ENCODE peak calls at places on chromosomes 5 and 9, in nine cellular contexts. One of them, this sample, is unnamed.

GRCh38 chr5:172420215-172420934 is 34.0 kb downstream of the SH3PXD2B start:
- DNase-seq in germinal center: peak
- DNase-seq in caudate nucleus: no peak
- DNase-seq in stromal cell of bone marrow: peak
- DNase-seq in T follicular helper cell: no peak
- DNase-seq in astrocyte of the cerebellum: peak
- DNase-seq in neural crest cell: no peak
- DNase-seq in activated naive CD8-positive, alpha-beta T cell treated with anti-CD3 and anti-CD28 coated beads, Interleukin-2, amount 50 U/mL, for 24 hours: peak
- DNase-seq in AG09319: peak
- DNase-seq in this sample: no peak

GRCh38 chr9:70573308-70573707 is 158.9 kb upstream of the KLF9 start:
- DNase-seq in germinal center: no peak
- DNase-seq in caudate nucleus: no peak
- DNase-seq in stromal cell of bone marrow: no peak
- DNase-seq in T follicular helper cell: no peak
- DNase-seq in astrocyte of the cerebellum: no peak
- DNase-seq in neural crest cell: no peak
- DNase-seq in activated naive CD8-positive, alpha-beta T cell treated with anti-CD3 and anti-CD28 coated beads, Interleukin-2, amount 50 U/mL, for 24 hours: no peak
- DNase-seq in AG09319: no peak
- DNase-seq in this sample: no peak

GRCh38 chr9:69542942-69543704 is 129.0 kb downstream of the APBA1 start:
- DNase-seq in germinal center: no peak
- DNase-seq in caudate nucleus: peak
- DNase-seq in stromal cell of bone marrow: no peak
- DNase-seq in T follicular helper cell: no peak
- DNase-seq in astrocyte of the cerebellum: no peak
- DNase-seq in neural crest cell: peak
- DNase-seq in activated naive CD8-positive, alpha-beta T cell treated with anti-CD3 and anti-CD28 coated beads, Interleukin-2, amount 50 U/mL, for 24 hours: no peak
- DNase-seq in AG09319: no peak
- DNase-seq in this sample: peak

GRCh38 chr5:179164331-179165311 is 104.4 kb downstream of the ZNF354C start:
- DNase-seq in germinal center: no peak
- DNase-seq in caudate nucleus: no peak
- DNase-seq in stromal cell of bone marrow: no peak
- DNase-seq in T follicular helper cell: no peak
- DNase-seq in astrocyte of the cerebellum: no peak
- DNase-seq in neural crest cell: no peak
- DNase-seq in activated naive CD8-positive, alpha-beta T cell treated with anti-CD3 and anti-CD28 coated beads, Interleukin-2, amount 50 U/mL, for 24 hours: no peak
- DNase-seq in AG09319: no peak
- DNase-seq in this sample: no peak

GRCh38 chr5:1174122-1174936 is 27.1 kb upstream of the SLC6A19 start:
- DNase-seq in germinal center: peak
- DNase-seq in caudate nucleus: no peak
- DNase-seq in stromal cell of bone marrow: peak
- DNase-seq in T follicular helper cell: no peak
- DNase-seq in astrocyte of the cerebellum: peak
- DNase-seq in neural crest cell: peak
- DNase-seq in activated naive CD8-positive, alpha-beta T cell treated with anti-CD3 and anti-CD28 coated beads, Interleukin-2, amount 50 U/mL, for 24 hours: peak
- DNase-seq in AG09319: peak
- DNase-seq in this sample: peak

GRCh38 chr5:87899109-87900100 is 369.2 kb downstream of the TMEM161B start:
- DNase-seq in germinal center: no peak
- DNase-seq in caudate nucleus: no peak
- DNase-seq in stromal cell of bone marrow: no peak
- DNase-seq in T follicular helper cell: no peak
- DNase-seq in astrocyte of the cerebellum: peak
- DNase-seq in neural crest cell: peak
- DNase-seq in activated naive CD8-positive, alpha-beta T cell treated with anti-CD3 and anti-CD28 coated beads, Interleukin-2, amount 50 U/mL, for 24 hours: no peak
- DNase-seq in AG09319: no peak
- DNase-seq in this sample: peak

GRCh38 chr5:77305222-77305846 is 94.9 kb downstream of the PDE8B start:
- DNase-seq in germinal center: no peak
- DNase-seq in caudate nucleus: no peak
- DNase-seq in stromal cell of bone marrow: no peak
- DNase-seq in T follicular helper cell: no peak
- DNase-seq in astrocyte of the cerebellum: no peak
- DNase-seq in neural crest cell: no peak
- DNase-seq in activated naive CD8-positive, alpha-beta T cell treated with anti-CD3 and anti-CD28 coated beads, Interleukin-2, amount 50 U/mL, for 24 hours: no peak
- DNase-seq in AG09319: no peak
- DNase-seq in this sample: no peak

GRCh38 chr5:143693691-143694252 is 118.2 kb upstream of the HMHB1 start:
- DNase-seq in germinal center: no peak
- DNase-seq in caudate nucleus: no peak
- DNase-seq in stromal cell of bone marrow: no peak
- DNase-seq in T follicular helper cell: no peak
- DNase-seq in astrocyte of the cerebellum: no peak
- DNase-seq in neural crest cell: no peak
- DNase-seq in activated naive CD8-positive, alpha-beta T cell treated with anti-CD3 and anti-CD28 coated beads, Interleukin-2, amount 50 U/mL, for 24 hours: no peak
- DNase-seq in AG09319: no peak
- DNase-seq in this sample: no peak

GRCh38 chr9:129006328-129007034 is 21.6 kb downstream of the SH3GLB2 start:
- DNase-seq in germinal center: peak
- DNase-seq in caudate nucleus: peak
- DNase-seq in stromal cell of bone marrow: peak
- DNase-seq in T follicular helper cell: peak
- DNase-seq in astrocyte of the cerebellum: peak
- DNase-seq in neural crest cell: peak
- DNase-seq in activated naive CD8-positive, alpha-beta T cell treated with anti-CD3 and anti-CD28 coated beads, Interleukin-2, amount 50 U/mL, for 24 hours: peak
- DNase-seq in AG09319: peak
- DNase-seq in this sample: no peak

GRCh38 chr9:126240835-126241234 is 85.8 kb upstream of the MVB12B start:
- DNase-seq in germinal center: no peak
- DNase-seq in caudate nucleus: no peak
- DNase-seq in stromal cell of bone marrow: no peak
- DNase-seq in T follicular helper cell: no peak
- DNase-seq in astrocyte of the cerebellum: no peak
- DNase-seq in neural crest cell: no peak
- DNase-seq in activated naive CD8-positive, alpha-beta T cell treated with anti-CD3 and anti-CD28 coated beads, Interleukin-2, amount 50 U/mL, for 24 hours: no peak
- DNase-seq in AG09319: no peak
- DNase-seq in this sample: no peak

GRCh38 chr5:179549973-179550510 is 312 bp upstream of the RUFY1 start:
- DNase-seq in germinal center: peak
- DNase-seq in caudate nucleus: no peak
- DNase-seq in stromal cell of bone marrow: no peak
- DNase-seq in T follicular helper cell: no peak
- DNase-seq in astrocyte of the cerebellum: no peak
- DNase-seq in neural crest cell: no peak
- DNase-seq in activated naive CD8-positive, alpha-beta T cell treated with anti-CD3 and anti-CD28 coated beads, Interleukin-2, amount 50 U/mL, for 24 hours: peak
- DNase-seq in AG09319: no peak
- DNase-seq in this sample: no peak

GRCh38 chr9:3842839-3843238 is 317.0 kb upstream of the RFX3 start:
- DNase-seq in germinal center: no peak
- DNase-seq in caudate nucleus: no peak
- DNase-seq in stromal cell of bone marrow: no peak
- DNase-seq in T follicular helper cell: no peak
- DNase-seq in astrocyte of the cerebellum: no peak
- DNase-seq in neural crest cell: no peak
- DNase-seq in activated naive CD8-positive, alpha-beta T cell treated with anti-CD3 and anti-CD28 coated beads, Interleukin-2, amount 50 U/mL, for 24 hours: no peak
- DNase-seq in AG09319: no peak
- DNase-seq in this sample: no peak

GRCh38 chr9:108049026-108049591 is 559.5 kb upstream of the KLF4 start:
- DNase-seq in germinal center: no peak
- DNase-seq in caudate nucleus: no peak
- DNase-seq in stromal cell of bone marrow: peak
- DNase-seq in T follicular helper cell: no peak
- DNase-seq in astrocyte of the cerebellum: peak
- DNase-seq in neural crest cell: no peak
- DNase-seq in activated naive CD8-positive, alpha-beta T cell treated with anti-CD3 and anti-CD28 coated beads, Interleukin-2, amount 50 U/mL, for 24 hours: no peak
- DNase-seq in AG09319: peak
- DNase-seq in this sample: no peak

GRCh38 chr9:92669527-92669889 is 423 bp downstream of the IPPK start:
- DNase-seq in germinal center: peak
- DNase-seq in caudate nucleus: no peak
- DNase-seq in stromal cell of bone marrow: no peak
- DNase-seq in T follicular helper cell: no peak
- DNase-seq in astrocyte of the cerebellum: no peak
- DNase-seq in neural crest cell: no peak
- DNase-seq in activated naive CD8-positive, alpha-beta T cell treated with anti-CD3 and anti-CD28 coated beads, Interleukin-2, amount 50 U/mL, for 24 hours: no peak
- DNase-seq in AG09319: no peak
- DNase-seq in this sample: no peak

GRCh38 chr5:41370482-41370881 is 139.9 kb downstream of the PLCXD3 start:
- DNase-seq in germinal center: no peak
- DNase-seq in caudate nucleus: no peak
- DNase-seq in stromal cell of bone marrow: no peak
- DNase-seq in T follicular helper cell: no peak
- DNase-seq in astrocyte of the cerebellum: no peak
- DNase-seq in neural crest cell: no peak
- DNase-seq in activated naive CD8-positive, alpha-beta T cell treated with anti-CD3 and anti-CD28 coated beads, Interleukin-2, amount 50 U/mL, for 24 hours: no peak
- DNase-seq in AG09319: no peak
- DNase-seq in this sample: no peak

GRCh38 chr9:27784999-27785713 is 211.9 kb upstream of the C9orf72 start:
- DNase-seq in germinal center: no peak
- DNase-seq in caudate nucleus: no peak
- DNase-seq in stromal cell of bone marrow: no peak
- DNase-seq in T follicular helper cell: no peak
- DNase-seq in astrocyte of the cerebellum: no peak
- DNase-seq in neural crest cell: no peak
- DNase-seq in activated naive CD8-positive, alpha-beta T cell treated with anti-CD3 and anti-CD28 coated beads, Interleukin-2, amount 50 U/mL, for 24 hours: peak
- DNase-seq in AG09319: no peak
- DNase-seq in this sample: no peak

GRCh38 chr5:10745133-10745532 is 15.9 kb downstream of the DAP start:
- DNase-seq in germinal center: no peak
- DNase-seq in caudate nucleus: no peak
- DNase-seq in stromal cell of bone marrow: no peak
- DNase-seq in T follicular helper cell: no peak
- DNase-seq in astrocyte of the cerebellum: no peak
- DNase-seq in neural crest cell: no peak
- DNase-seq in activated naive CD8-positive, alpha-beta T cell treated with anti-CD3 and anti-CD28 coated beads, Interleukin-2, amount 50 U/mL, for 24 hours: no peak
- DNase-seq in AG09319: no peak
- DNase-seq in this sample: no peak

GRCh38 chr9:127569819-127570401 is 42.2 kb upstream of the STXBP1 start:
- DNase-seq in germinal center: peak
- DNase-seq in caudate nucleus: no peak
- DNase-seq in stromal cell of bone marrow: no peak
- DNase-seq in T follicular helper cell: no peak
- DNase-seq in astrocyte of the cerebellum: no peak
- DNase-seq in neural crest cell: no peak
- DNase-seq in activated naive CD8-positive, alpha-beta T cell treated with anti-CD3 and anti-CD28 coated beads, Interleukin-2, amount 50 U/mL, for 24 hours: no peak
- DNase-seq in AG09319: no peak
- DNase-seq in this sample: no peak

GRCh38 chr5:176364765-176365662 is at the start of gene ARL10:
- DNase-seq in germinal center: peak
- DNase-seq in caudate nucleus: peak
- DNase-seq in stromal cell of bone marrow: no peak
- DNase-seq in T follicular helper cell: peak
- DNase-seq in astrocyte of the cerebellum: no peak
- DNase-seq in neural crest cell: peak
- DNase-seq in activated naive CD8-positive, alpha-beta T cell treated with anti-CD3 and anti-CD28 coated beads, Interleukin-2, amount 50 U/mL, for 24 hours: peak
- DNase-seq in AG09319: no peak
- DNase-seq in this sample: no peak

GRCh38 chr5:136030956-136031611 is 2.3 kb downstream of the TGFBI start:
- DNase-seq in germinal center: no peak
- DNase-seq in caudate nucleus: no peak
- DNase-seq in stromal cell of bone marrow: no peak
- DNase-seq in T follicular helper cell: no peak
- DNase-seq in astrocyte of the cerebellum: no peak
- DNase-seq in neural crest cell: no peak
- DNase-seq in activated naive CD8-positive, alpha-beta T cell treated with anti-CD3 and anti-CD28 coated beads, Interleukin-2, amount 50 U/mL, for 24 hours: no peak
- DNase-seq in AG09319: no peak
- DNase-seq in this sample: no peak

GRCh38 chr9:27485158-27485557 is 38.9 kb upstream of the IFNK start:
- DNase-seq in germinal center: peak
- DNase-seq in caudate nucleus: no peak
- DNase-seq in stromal cell of bone marrow: no peak
- DNase-seq in T follicular helper cell: no peak
- DNase-seq in astrocyte of the cerebellum: no peak
- DNase-seq in neural crest cell: no peak
- DNase-seq in activated naive CD8-positive, alpha-beta T cell treated with anti-CD3 and anti-CD28 coated beads, Interleukin-2, amount 50 U/mL, for 24 hours: no peak
- DNase-seq in AG09319: no peak
- DNase-seq in this sample: no peak

GRCh38 chr9:137474271-137474670 is 15.1 kb upstream of the NSMF start:
- DNase-seq in germinal center: no peak
- DNase-seq in caudate nucleus: no peak
- DNase-seq in stromal cell of bone marrow: no peak
- DNase-seq in T follicular helper cell: no peak
- DNase-seq in astrocyte of the cerebellum: no peak
- DNase-seq in neural crest cell: no peak
- DNase-seq in activated naive CD8-positive, alpha-beta T cell treated with anti-CD3 and anti-CD28 coated beads, Interleukin-2, amount 50 U/mL, for 24 hours: no peak
- DNase-seq in AG09319: no peak
- DNase-seq in this sample: no peak

GRCh38 chr5:132479812-132480441 is 10.6 kb downstream of the IRF1 start:
- DNase-seq in germinal center: no peak
- DNase-seq in caudate nucleus: no peak
- DNase-seq in stromal cell of bone marrow: no peak
- DNase-seq in T follicular helper cell: no peak
- DNase-seq in astrocyte of the cerebellum: no peak
- DNase-seq in neural crest cell: no peak
- DNase-seq in activated naive CD8-positive, alpha-beta T cell treated with anti-CD3 and anti-CD28 coated beads, Interleukin-2, amount 50 U/mL, for 24 hours: no peak
- DNase-seq in AG09319: no peak
- DNase-seq in this sample: no peak

GRCh38 chr9:85501474-85501873 is 240.3 kb downstream of the AGTPBP1 start:
- DNase-seq in germinal center: no peak
- DNase-seq in caudate nucleus: no peak
- DNase-seq in stromal cell of bone marrow: no peak
- DNase-seq in T follicular helper cell: no peak
- DNase-seq in astrocyte of the cerebellum: no peak
- DNase-seq in neural crest cell: no peak
- DNase-seq in activated naive CD8-positive, alpha-beta T cell treated with anti-CD3 and anti-CD28 coated beads, Interleukin-2, amount 50 U/mL, for 24 hours: no peak
- DNase-seq in AG09319: no peak
- DNase-seq in this sample: no peak

GRCh38 chr9:77735515-77735914 is 87.4 kb upstream of the GNA14 start:
- DNase-seq in germinal center: no peak
- DNase-seq in caudate nucleus: no peak
- DNase-seq in stromal cell of bone marrow: no peak
- DNase-seq in T follicular helper cell: no peak
- DNase-seq in astrocyte of the cerebellum: peak
- DNase-seq in neural crest cell: no peak
- DNase-seq in activated naive CD8-positive, alpha-beta T cell treated with anti-CD3 and anti-CD28 coated beads, Interleukin-2, amount 50 U/mL, for 24 hours: no peak
- DNase-seq in AG09319: no peak
- DNase-seq in this sample: no peak

GRCh38 chr5:76544268-76544926 is 78.8 kb downstream of the F2RL2 start:
- DNase-seq in germinal center: no peak
- DNase-seq in caudate nucleus: no peak
- DNase-seq in stromal cell of bone marrow: no peak
- DNase-seq in T follicular helper cell: peak
- DNase-seq in astrocyte of the cerebellum: peak
- DNase-seq in neural crest cell: peak
- DNase-seq in activated naive CD8-positive, alpha-beta T cell treated with anti-CD3 and anti-CD28 coated beads, Interleukin-2, amount 50 U/mL, for 24 hours: peak
- DNase-seq in AG09319: no peak
- DNase-seq in this sample: no peak

GRCh38 chr5:134525687-134526482 is 415 bp downstream of the JADE2 start:
- DNase-seq in germinal center: peak
- DNase-seq in caudate nucleus: no peak
- DNase-seq in stromal cell of bone marrow: no peak
- DNase-seq in T follicular helper cell: peak
- DNase-seq in astrocyte of the cerebellum: peak
- DNase-seq in neural crest cell: peak
- DNase-seq in activated naive CD8-positive, alpha-beta T cell treated with anti-CD3 and anti-CD28 coated beads, Interleukin-2, amount 50 U/mL, for 24 hours: peak
- DNase-seq in AG09319: no peak
- DNase-seq in this sample: peak

GRCh38 chr9:70411930-70412677 is 2.4 kb downstream of the KLF9 start:
- DNase-seq in germinal center: peak
- DNase-seq in caudate nucleus: no peak
- DNase-seq in stromal cell of bone marrow: peak
- DNase-seq in T follicular helper cell: peak
- DNase-seq in astrocyte of the cerebellum: no peak
- DNase-seq in neural crest cell: no peak
- DNase-seq in activated naive CD8-positive, alpha-beta T cell treated with anti-CD3 and anti-CD28 coated beads, Interleukin-2, amount 50 U/mL, for 24 hours: peak
- DNase-seq in AG09319: peak
- DNase-seq in this sample: peak

GRCh38 chr5:134874831-134875655 is 872 bp downstream of the TXNDC15 start:
- DNase-seq in germinal center: peak
- DNase-seq in caudate nucleus: peak
- DNase-seq in stromal cell of bone marrow: peak
- DNase-seq in T follicular helper cell: no peak
- DNase-seq in astrocyte of the cerebellum: no peak
- DNase-seq in neural crest cell: peak
- DNase-seq in activated naive CD8-positive, alpha-beta T cell treated with anti-CD3 and anti-CD28 coated beads, Interleukin-2, amount 50 U/mL, for 24 hours: peak
- DNase-seq in AG09319: peak
- DNase-seq in this sample: peak

GRCh38 chr9:94720846-94721549 is 5.5 kb upstream of the AOPEP start:
- DNase-seq in germinal center: no peak
- DNase-seq in caudate nucleus: no peak
- DNase-seq in stromal cell of bone marrow: no peak
- DNase-seq in T follicular helper cell: no peak
- DNase-seq in astrocyte of the cerebellum: no peak
- DNase-seq in neural crest cell: no peak
- DNase-seq in activated naive CD8-positive, alpha-beta T cell treated with anti-CD3 and anti-CD28 coated beads, Interleukin-2, amount 50 U/mL, for 24 hours: no peak
- DNase-seq in AG09319: no peak
- DNase-seq in this sample: no peak

GRCh38 chr9:15277400-15278137 is 29.4 kb downstream of the TTC39B start:
- DNase-seq in germinal center: no peak
- DNase-seq in caudate nucleus: no peak
- DNase-seq in stromal cell of bone marrow: peak
- DNase-seq in T follicular helper cell: no peak
- DNase-seq in astrocyte of the cerebellum: peak
- DNase-seq in neural crest cell: no peak
- DNase-seq in activated naive CD8-positive, alpha-beta T cell treated with anti-CD3 and anti-CD28 coated beads, Interleukin-2, amount 50 U/mL, for 24 hours: no peak
- DNase-seq in AG09319: no peak
- DNase-seq in this sample: no peak